ENCODE peak calls at places on chromosomes 16 and 17, in seven cellular contexts. C is ACHN; D is breast epithelium; L is activated effector memory CD4-positive, alpha-beta T cell treated with Interleukin-2 at 50 U/mL for 16 hours; W is GM04504; S is tibial nerve; E is CD8-positive, alpha-beta memory T cell. N is an unnamed sample.

GRCh38 chr16:66935319-66936011 is at the start of gene CES2:
- DNase-seq in C (peak), D (peak), S (no peak), L (no peak), W (no peak), E (no peak), N (no peak)

GRCh38 chr16:73094371-73094770 is 46.4 kb upstream of the ZFHX3 start:
- DNase-seq in L (no peak), D (no peak), E (no peak), S (no peak), C (no peak), W (no peak), N (no peak)

GRCh38 chr17:80117491-80118401 is 16.4 kb downstream of the GAA start:
- DNase-seq in S (no peak), E (no peak), W (no peak), C (no peak), L (no peak), D (no peak), N (no peak)

GRCh38 chr16:80233097-80233835 is 307.5 kb upstream of the DYNLRB2 start:
- DNase-seq in D (no peak), C (no peak), L (no peak), S (no peak), W (no peak), E (no peak), N (no peak)

GRCh38 chr16:81514568-81515258 is 70.1 kb downstream of the CMIP start:
- DNase-seq in L (no peak), C (no peak), W (no peak), E (no peak), S (no peak), D (no peak), N (no peak)

GRCh38 chr16:59213952-59214351 is 479.8 kb upstream of the GOT2 start:
- DNase-seq in E (no peak), S (no peak), D (no peak), C (no peak), W (no peak), L (no peak), N (no peak)

GRCh38 chr17:31381165-31381668 is 10.3 kb upstream of the RAB11FIP4 start:
- DNase-seq in C (no peak), E (no peak), D (no peak), S (no peak), W (no peak), L (no peak), N (no peak)

GRCh38 chr17:62319846-62320245 is 60.5 kb upstream of the EFCAB3 start:
- DNase-seq in S (no peak), L (no peak), W (no peak), C (no peak), D (no peak), E (no peak), N (no peak)

GRCh38 chr16:64933890-64934289 is 188.0 kb downstream of the CDH11 start:
- DNase-seq in D (no peak), C (no peak), E (no peak), W (no peak), S (no peak), L (no peak), N (no peak)

GRCh38 chr17:13597723-13598347 is 3.9 kb downstream of the HS3ST3A1 start:
- DNase-seq in L (peak), C (peak), S (no peak), W (no peak), D (peak), E (no peak), N (peak)

GRCh38 chr17:8556074-8556473 is 74.5 kb downstream of the MYH10 start:
- DNase-seq in C (no peak), S (no peak), E (no peak), L (no peak), W (no peak), D (no peak), N (no peak)

GRCh38 chr17:81543756-81544155 is 8.4 kb downstream of the FAAP100 start:
- DNase-seq in D (no peak), C (no peak), L (no peak), E (no peak), S (no peak), W (no peak), N (no peak)

GRCh38 chr16:47643610-47644009 is 182.5 kb downstream of the PHKB start:
- DNase-seq in C (no peak), S (no peak), E (no peak), D (no peak), W (no peak), L (no peak), N (peak)

GRCh38 chr16:77434365-77435239 is at the start of gene ADAMTS18:
- DNase-seq in D (no peak), W (no peak), L (no peak), E (no peak), C (peak), S (no peak), N (no peak)

GRCh38 chr17:521561-522325 is 169.1 kb upstream of the RPH3AL start:
- DNase-seq in W (no peak), D (no peak), C (no peak), E (no peak), S (no peak), L (no peak), N (no peak)

GRCh38 chr16:2244301-2244700 is 7.1 kb downstream of the ECI1 start:
- DNase-seq in L (no peak), W (no peak), C (no peak), D (no peak), S (no peak), E (no peak), N (no peak)

GRCh38 chr17:48589831-48590602 is at the start of gene HOXB3:
- DNase-seq in D (no peak), L (no peak), W (peak), E (no peak), S (no peak), C (no peak), N (no peak)

GRCh38 chr17:66637491-66637890 is 197.4 kb upstream of the CACNG5 start:
- DNase-seq in S (no peak), L (no peak), W (no peak), E (no peak), D (no peak), C (no peak), N (no peak)

GRCh38 chr17:13076905-13077304 is 59.1 kb upstream of the ELAC2 start:
- DNase-seq in E (no peak), S (no peak), L (no peak), C (no peak), D (no peak), W (no peak), N (no peak)

GRCh38 chr16:70635356-70636016 is 10.9 kb upstream of the IL34 start:
- DNase-seq in L (no peak), C (no peak), E (no peak), S (peak), D (no peak), W (no peak), N (no peak)

GRCh38 chr17:8225813-8226535 is 15.6 kb upstream of the AURKB start:
- DNase-seq in C (peak), S (peak), W (no peak), D (no peak), L (peak), E (peak), N (no peak)